ENCODE peak calls at places on chromosome 3, in nine cellular contexts. W, D, H, M, Q, I, L, A and E are unnamed samples. For H3K9me3, the result is how much of the 10 kb centered on the place peaks cover.

GRCh38 chr3:66795365-66795764 is 202.7 kb upstream of the KBTBD8 start:
- DNase-seq in W (no peak), D (no peak), H (no peak), M (no peak), Q (no peak), I (peak), L (no peak), A (no peak), E (no peak)

GRCh38 chr3:13419356-13420050 is 619 bp downstream of the NUP210 start:
- DNase-seq in W (peak), D (no peak), H (peak), M (no peak), Q (peak), I (peak), L (peak), A (peak), E (peak)

GRCh38 chr3:152519376-152519775 is 250.6 kb downstream of the MBNL1 start:
- DNase-seq in W (no peak), D (no peak), H (no peak), M (no peak), Q (no peak), I (no peak), L (no peak), A (no peak), E (no peak)

GRCh38 chr3:17846466-17846865 is 104.0 kb upstream of the TBC1D5 start:
- DNase-seq in W (no peak), D (no peak), H (no peak), M (no peak), Q (peak), I (peak), L (no peak), A (no peak), E (no peak)

GRCh38 chr3:84825817-84826216 is 133.0 kb upstream of the CADM2 start:
- DNase-seq in W (no peak), D (no peak), H (no peak), M (no peak), Q (peak), I (no peak), L (no peak), A (no peak), E (no peak)

GRCh38 chr3:143469159-143469558 is 349.6 kb downstream of the CHST2 start:
- DNase-seq in W (no peak), D (no peak), H (no peak), M (no peak), Q (no peak), I (no peak), L (no peak), A (no peak), E (no peak)

GRCh38 chr3:123481722-123482457 is 33.0 kb upstream of the ADCY5 start:
- DNase-seq in W (no peak), D (no peak), H (no peak), M (no peak), Q (no peak), I (no peak), L (no peak), A (no peak), E (no peak)

GRCh38 chr3:134803051-134803505 is 8.0 kb downstream of the EPHB1 start:
- DNase-seq in W (no peak), D (no peak), H (no peak), M (no peak), Q (no peak), I (no peak), L (no peak), A (no peak), E (no peak)

GRCh38 chr3:4672727-4673126 is 179.6 kb downstream of the ITPR1 start:
- DNase-seq in W (no peak), D (no peak), H (no peak), M (no peak), Q (no peak), I (no peak), L (no peak), A (no peak), E (no peak)

GRCh38 chr3:183385698-183386590 is 42.5 kb downstream of the MCF2L2 start:
- DNase-seq in W (peak), D (no peak), H (peak), M (peak), Q (peak), I (peak), L (peak), A (peak), E (no peak)

GRCh38 chr3:78130741-78131290 is 1090.9 kb downstream of the ROBO2 start:
- DNase-seq in W (no peak), D (no peak), H (no peak), M (no peak), Q (no peak), I (no peak), L (no peak), A (no peak), E (no peak)

GRCh38 chr3:139994891-139995290 is 59.9 kb downstream of the CLSTN2 start:
- DNase-seq in W (no peak), D (no peak), H (no peak), M (no peak), Q (no peak), I (no peak), L (no peak), A (no peak), E (no peak)

GRCh38 chr3:186691676-186692075 is 25.5 kb upstream of the KNG1 start:
- DNase-seq in W (no peak), D (no peak), H (no peak), M (no peak), Q (no peak), I (no peak), L (no peak), A (no peak), E (no peak)

GRCh38 chr3:170476291-170476690 is 57.6 kb downstream of the CLDN11 start:
- DNase-seq in W (no peak), D (no peak), H (no peak), M (no peak), Q (peak), I (peak), L (no peak), A (no peak), E (no peak)

GRCh38 chr3:12870942-12871341 is 29.6 kb upstream of the RPL32 start:
- DNase-seq in W (no peak), D (no peak), H (no peak), M (peak), Q (no peak), I (no peak), L (no peak), A (peak), E (no peak)

GRCh38 chr3:168047190-168047795 is 48.4 kb downstream of the GOLIM4 start:
- DNase-seq in W (peak), D (no peak), H (no peak), M (peak), Q (peak), I (peak), L (peak), A (no peak), E (no peak)

GRCh38 chr3:152399374-152399773 is 130.6 kb downstream of the MBNL1 start:
- DNase-seq in W (no peak), D (no peak), H (no peak), M (no peak), Q (peak), I (peak), L (no peak), A (no peak), E (no peak)

GRCh38 chr3:126551839-126552687 is 6.7 kb downstream of the C3orf22 start:
- DNase-seq in W (no peak), D (no peak), H (no peak), M (no peak), Q (no peak), I (no peak), L (no peak), A (peak), E (peak)

GRCh38 chr3:168124791-168125190 is 29.1 kb upstream of the GOLIM4 start:
- DNase-seq in W (no peak), D (no peak), H (no peak), M (no peak), Q (no peak), I (no peak), L (no peak), A (no peak), E (no peak)

GRCh38 chr3:190862209-190863118 is at the start of gene GMNC:
- DNase-seq in W (peak), D (no peak), H (peak), M (peak), Q (peak), I (peak), L (peak), A (peak), E (peak)

GRCh38 chr3:71456826-71457225 is 126.7 kb downstream of the FOXP1 start:
- DNase-seq in W (no peak), D (no peak), H (no peak), M (no peak), Q (no peak), I (no peak), L (no peak), A (no peak), E (no peak)

GRCh38 chr3:142434503-142434902 is 13.3 kb downstream of the XRN1 start:
- DNase-seq in W (no peak), D (no peak), H (no peak), M (no peak), Q (no peak), I (no peak), L (no peak), A (no peak), E (no peak)

GRCh38 chr3:107718547-107718946 is 195.8 kb downstream of the BBX start:
- DNase-seq in W (no peak), D (no peak), H (no peak), M (peak), Q (no peak), I (no peak), L (no peak), A (no peak), E (no peak)

GRCh38 chr3:99620976-99621375 is 17.4 kb upstream of the COL8A1 start:
- DNase-seq in W (no peak), D (no peak), H (no peak), M (no peak), Q (peak), I (no peak), L (no peak), A (no peak), E (no peak)

GRCh38 chr3:178560759-178561158 is 24.5 kb downstream of the KCNMB2 start:
- DNase-seq in W (no peak), D (no peak), H (no peak), M (no peak), Q (no peak), I (no peak), L (no peak), A (no peak), E (no peak)

GRCh38 chr3:38112378-38112761 is 24.6 kb downstream of the ACAA1 start:
- DNase-seq in W (no peak), D (no peak), H (no peak), M (no peak), Q (no peak), I (no peak), L (no peak), A (no peak), E (peak)

GRCh38 chr3:183897606-183898384 is 13.1 kb upstream of the PARL start:
- DNase-seq in W (no peak), D (no peak), H (no peak), M (no peak), Q (no peak), I (no peak), L (no peak), A (no peak), E (no peak)

GRCh38 chr3:95272791-95273190 is 1209.9 kb downstream of the NSUN3 start:
- DNase-seq in W (no peak), D (no peak), H (no peak), M (no peak), Q (no peak), I (no peak), L (no peak), A (no peak), E (no peak)

GRCh38 chr3:10583798-10584708 is 78.7 kb upstream of the ATP2B2 start:
- DNase-seq in W (no peak), D (no peak), H (no peak), M (no peak), Q (no peak), I (no peak), L (no peak), A (no peak), E (no peak)

GRCh38 chr3:124791639-124792111 is 61.4 kb downstream of the UMPS start:
- DNase-seq in W (peak), D (no peak), H (no peak), M (no peak), Q (no peak), I (peak), L (no peak), A (peak), E (no peak)

GRCh38 chr3:111608378-111608777 is 13.2 kb upstream of the ZBED2 start:
- DNase-seq in W (no peak), D (no peak), H (no peak), M (no peak), Q (no peak), I (no peak), L (no peak), A (no peak), E (no peak)

GRCh38 chr3:63940389-63940757 is 28.2 kb upstream of the SCAANT1 start:
- DNase-seq in W (no peak), D (no peak), H (no peak), M (no peak), Q (peak), I (peak), L (no peak), A (no peak), E (no peak)

GRCh38 chr3:177402533-177402932 is 205.3 kb upstream of the TBL1XR1 start:
- DNase-seq in W (no peak), D (no peak), H (no peak), M (no peak), Q (no peak), I (no peak), L (no peak), A (no peak), E (no peak)

GRCh38 chr3:177401375-177401774 is 204.1 kb upstream of the TBL1XR1 start:
- DNase-seq in W (no peak), D (no peak), H (no peak), M (no peak), Q (peak), I (no peak), L (no peak), A (no peak), E (no peak)

DNA sequence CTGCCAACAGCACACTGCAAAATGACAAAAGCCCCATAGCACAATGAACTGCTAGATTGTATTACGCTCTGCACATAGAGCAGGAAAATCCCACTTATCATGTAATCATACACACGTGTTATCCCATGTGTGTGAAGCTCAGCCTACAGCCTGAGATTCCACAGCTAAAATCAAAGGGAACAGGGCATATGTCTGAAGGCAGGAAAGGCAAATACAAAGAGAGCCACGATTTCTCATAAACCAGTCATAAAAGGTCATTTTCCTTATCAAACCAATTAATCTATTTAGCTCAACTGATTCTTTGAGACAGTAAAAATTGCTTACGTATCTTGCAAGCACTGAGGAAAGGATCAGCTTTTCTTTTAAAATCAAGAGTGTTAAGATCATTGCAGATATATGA is 199.4 kb upstream of the TBL1XR1 start:
- DNase-seq in W (no peak), D (no peak), H (no peak), M (no peak), Q (no peak), I (no peak), L (no peak), A (no peak), E (no peak)
- H3K4me3 ChIP-seq in W (no peak), D (no peak), H (no peak), M (no peak), Q (no peak), I (no peak), L (no peak), A (no peak), E (no peak)

GRCh38 chr3:189192725-189193124 is 21.0 kb downstream of the TPRG1 start:
- DNase-seq in W (no peak), D (no peak), H (no peak), M (no peak), Q (no peak), I (no peak), L (no peak), A (no peak), E (no peak)
- H3K9me3 ChIP-seq in W (under half), D (under half), H (under half), M (under half), Q (under half), I (under half), L (under half), A (under half), E (under half)

DNA sequence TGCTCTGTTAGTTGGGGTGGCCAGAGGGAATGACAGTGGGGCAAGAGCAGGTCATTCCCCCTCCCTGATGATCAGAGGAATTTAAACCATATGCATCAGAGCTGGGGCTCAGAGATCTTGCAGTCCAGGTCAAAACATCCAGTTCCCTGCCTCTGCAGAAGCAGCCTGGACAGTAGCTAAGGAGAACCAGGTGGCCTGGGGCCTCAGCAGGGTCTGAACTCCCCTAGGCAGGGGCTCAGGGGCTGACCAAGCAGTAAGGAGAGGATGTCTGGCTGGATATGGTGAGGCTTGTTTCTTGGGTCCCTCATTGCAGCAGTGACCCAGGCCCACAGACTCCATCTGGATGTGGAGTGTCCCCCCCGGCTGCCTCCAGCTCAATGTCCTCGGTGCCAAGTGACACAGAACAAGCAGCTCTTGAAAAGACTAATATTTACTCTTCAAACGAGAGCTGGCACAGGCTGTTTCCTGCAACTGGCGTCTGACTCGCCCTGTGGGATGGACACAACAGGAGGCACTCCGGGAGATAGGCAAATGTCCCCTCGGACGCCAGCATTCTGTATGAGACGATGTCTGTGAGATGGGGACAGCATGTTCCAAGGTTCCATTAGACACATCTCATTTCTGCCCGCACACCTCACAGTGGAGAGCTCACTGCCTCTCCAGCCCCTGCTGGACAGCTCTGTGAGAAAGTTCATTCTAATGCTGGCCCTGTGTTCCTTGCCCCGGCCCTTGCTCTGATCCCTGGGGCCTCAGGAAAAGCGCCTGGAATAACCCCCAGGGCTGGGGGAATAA is 37.1 kb downstream of the SEC22C start:
- DNase-seq in W (peak), D (no peak), H (peak), M (no peak), Q (peak), I (no peak), L (peak), A (peak), E (peak)
- TF ChIP-seq CTCF in W (no peak), D (no peak), H (no peak), M (no peak), Q (no peak), I (peak), L (no peak), A (no peak), E (peak)

GRCh38 chr3:11716576-11717250 is 73.0 kb upstream of the VGLL4 start:
- DNase-seq in W (no peak), D (no peak), H (no peak), M (no peak), Q (no peak), I (no peak), L (no peak), A (no peak), E (no peak)
- H3K4me3 ChIP-seq in W (no peak), D (peak), H (no peak), M (no peak), Q (peak), I (peak), L (no peak), A (no peak), E (no peak)

GRCh38 chr3:21073561-21073960 is 677.4 kb downstream of the ZNF385D start:
- DNase-seq in W (no peak), D (no peak), H (no peak), M (no peak), Q (no peak), I (no peak), L (no peak), A (no peak), E (no peak)
- H3K9me3 ChIP-seq in W (under half), D (under half), H (under half), M (under half), Q (under half), I (under half), L (under half), A (under half), E (under half)

DNA sequence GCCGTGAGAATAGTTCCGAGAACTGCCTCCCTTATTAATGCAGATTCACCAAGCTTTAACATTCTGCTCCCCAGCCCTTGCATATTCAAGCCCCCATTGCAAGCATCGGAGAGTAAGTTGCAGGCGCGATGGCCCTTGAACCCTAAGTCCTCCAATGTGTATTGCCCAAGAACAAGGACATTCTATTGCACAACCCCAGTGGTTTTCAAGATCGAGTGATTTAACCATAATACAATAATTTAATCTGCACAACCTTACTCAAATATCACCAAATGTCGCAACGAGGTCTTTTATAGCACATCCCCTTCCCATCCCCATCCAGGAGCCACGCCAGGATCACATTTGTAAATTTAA is 21.7 kb upstream of the PLXND1 start:
- DNase-seq in W (no peak), D (no peak), H (no peak), M (no peak), Q (no peak), I (no peak), L (no peak), A (no peak), E (no peak)
- TF ChIP-seq CTCF in W (no peak), D (no peak), H (no peak), M (no peak), Q (no peak), I (no peak), L (no peak), A (no peak), E (no peak)

GRCh38 chr3:29347412-29347811 is 66.5 kb downstream of the RBMS3 start:
- DNase-seq in W (no peak), D (no peak), H (no peak), M (peak), Q (no peak), I (no peak), L (no peak), A (no peak), E (no peak)
- H3K4me3 ChIP-seq in W (no peak), D (no peak), H (no peak), M (no peak), Q (no peak), I (no peak), L (no peak), A (no peak), E (no peak)

GRCh38 chr3:16686679-16687078 is 81.5 kb upstream of the DAZL start:
- DNase-seq in W (no peak), D (no peak), H (no peak), M (no peak), Q (no peak), I (no peak), L (no peak), A (no peak), E (no peak)

GRCh38 chr3:16692486-16693378 is 87.5 kb upstream of the DAZL start:
- DNase-seq in W (no peak), D (no peak), H (no peak), M (no peak), Q (no peak), I (peak), L (no peak), A (no peak), E (no peak)

DNA sequence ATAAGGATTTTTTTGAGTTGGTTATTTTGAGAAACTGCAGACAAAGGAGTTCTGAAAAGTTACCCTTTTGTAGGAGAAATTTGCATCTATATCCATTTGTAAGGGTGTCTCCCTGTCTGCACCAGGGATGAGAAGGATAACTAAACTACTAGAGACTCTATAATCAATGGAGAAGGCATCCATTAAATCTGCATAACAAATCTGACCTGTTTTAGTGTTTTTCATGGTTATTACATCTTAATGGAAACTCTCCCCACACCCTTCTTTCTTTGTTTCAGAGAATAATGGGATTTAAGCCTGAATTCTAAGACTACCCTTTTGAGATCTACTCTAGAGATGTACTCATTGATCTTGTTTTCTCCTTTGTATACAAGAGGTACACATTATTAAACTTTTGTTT is 82.0 kb upstream of the DAZL start:
- DNase-seq in W (no peak), D (no peak), H (no peak), M (no peak), Q (no peak), I (no peak), L (no peak), A (no peak), E (no peak)
- H3K9me3 ChIP-seq in W (under half), D (under half), H (under half), M (under half), Q (under half), I (under half), L (under half), A (under half), E (under half)